ENCODE peak calls at places on chromosomes 11 and 22, in eight cellular contexts. Y is heart left ventricle; N is fibroblast of the conjunctiva; F is activated CD4-positive, alpha-beta T cell treated with anti-CD3 and anti-CD28 coated beads, Interleukin-2, amount 10 ng/mL, durations not matched to agents 7 days and 5 days; U is activated naive CD4-positive, alpha-beta T cell treated with Interleukin-2 at 50 U/mL for 16 hours; W is pons; Z is HCEC 1CT; K is tibial nerve. V is an unnamed sample.

GRCh38 chr11:32713496-32713895 is 81.0 kb downstream of the CCDC73 start:
- DNase-seq in F (no peak), K (no peak), W (no peak), Y (no peak), U (no peak), N (no peak), Z (peak; percentile 30), V (peak; percentile 2)

GRCh38 chr22:25112538-25113253 is 87.0 kb upstream of the CRYBB3 start:
- DNase-seq in N (no peak), K (no peak), Y (no peak), F (no peak), Z (no peak), U (no peak), W (no peak), V (no peak)

GRCh38 chr11:441043-441417 is 781 bp downstream of the ANO9 start:
- DNase-seq in Z (no peak), F (no peak), U (no peak), K (no peak), W (no peak), N (no peak), Y (no peak), V (no peak)

GRCh38 chr11:74255741-74256369 is 55.6 kb downstream of the P4HA3 start:
- DNase-seq in U (peak; percentile 50), K (peak; percentile 53), N (peak; percentile 46), W (peak; percentile 69), Z (peak; percentile 53), Y (no peak), F (peak; percentile 65), V (peak; percentile 60)

GRCh38 chr22:31122532-31123291 is at the start of gene INPP5J:
- DNase-seq in F (no peak), W (peak; percentile 29), U (no peak), Z (peak; percentile 24), K (no peak), Y (peak; percentile 72), N (no peak), V (no peak)

GRCh38 chr22:38017272-38017920 is 33.0 kb upstream of the SOX10 start:
- DNase-seq in W (peak; percentile 91), Z (no peak), Y (peak; percentile 87), U (no peak), F (no peak), N (peak; percentile 63), K (peak; percentile 71), V (peak; percentile 36)

GRCh38 chr11:10777806-10778205 is 26.8 kb downstream of the CTR9 start:
- DNase-seq in K (no peak), Z (no peak), N (no peak), U (no peak), F (no peak), W (no peak), Y (no peak), V (peak; percentile 20)

GRCh38 chr22:26648011-26648497 is 9.3 kb upstream of the MIAT start:
- DNase-seq in K (no peak), Z (no peak), Y (no peak), W (no peak), N (no peak), U (peak; percentile 40), F (peak; percentile 60), V (no peak)

V was measured in GDM1.